ENCODE peak calls at places on chromosome 20, in eight cellular contexts. One of them, this sample, is unnamed.

GRCh38 chr20:59165794-59166709 is 2.4 kb downstream of the ZNF831 start:
- DNase-seq in uterus: no peak
- DNase-seq in adrenal gland: no peak
- DNase-seq in activated T-cell treated with anti-CD3 and anti-CD28 coated beads for 24 hours: no peak
- DNase-seq in non-pigmented ciliary epithelial cell: no peak
- DNase-seq in SK-MEL-5: no peak
- DNase-seq in OCI-LY7: peak
- DNase-seq in AML-193: no peak
- DNase-seq in this sample: no peak

GRCh38 chr20:15637971-15638754 is 935.1 kb downstream of the KIF16B start:
- DNase-seq in AML-193: no peak
- DNase-seq in activated T-cell treated with anti-CD3 and anti-CD28 coated beads for 24 hours: no peak
- DNase-seq in non-pigmented ciliary epithelial cell: no peak
- DNase-seq in uterus: no peak
- DNase-seq in adrenal gland: no peak
- DNase-seq in SK-MEL-5: no peak
- DNase-seq in OCI-LY7: no peak
- DNase-seq in this sample: no peak

GRCh38 chr20:48738399-48739304 is 89.1 kb downstream of the PREX1 start:
- DNase-seq in adrenal gland: no peak
- DNase-seq in OCI-LY7: peak
- DNase-seq in non-pigmented ciliary epithelial cell: no peak
- DNase-seq in uterus: no peak
- DNase-seq in SK-MEL-5: no peak
- DNase-seq in activated T-cell treated with anti-CD3 and anti-CD28 coated beads for 24 hours: peak
- DNase-seq in AML-193: no peak
- DNase-seq in this sample: peak

GRCh38 chr20:12998046-12998445 is 10.7 kb upstream of the SPTLC3 start:
- DNase-seq in non-pigmented ciliary epithelial cell: no peak
- DNase-seq in OCI-LY7: no peak
- DNase-seq in AML-193: no peak
- DNase-seq in SK-MEL-5: no peak
- DNase-seq in adrenal gland: no peak
- DNase-seq in activated T-cell treated with anti-CD3 and anti-CD28 coated beads for 24 hours: no peak
- DNase-seq in uterus: no peak
- DNase-seq in this sample: no peak

GRCh38 chr20:13852321-13852720 is 67.5 kb downstream of the NDUFAF5 start:
- DNase-seq in SK-MEL-5: peak
- DNase-seq in AML-193: no peak
- DNase-seq in activated T-cell treated with anti-CD3 and anti-CD28 coated beads for 24 hours: no peak
- DNase-seq in non-pigmented ciliary epithelial cell: no peak
- DNase-seq in uterus: no peak
- DNase-seq in adrenal gland: no peak
- DNase-seq in OCI-LY7: no peak
- DNase-seq in this sample: no peak

GRCh38 chr20:18588554-18589043 is 745 bp downstream of the DTD1 start:
- DNase-seq in AML-193: no peak
- DNase-seq in OCI-LY7: no peak
- DNase-seq in adrenal gland: no peak
- DNase-seq in activated T-cell treated with anti-CD3 and anti-CD28 coated beads for 24 hours: no peak
- DNase-seq in uterus: no peak
- DNase-seq in non-pigmented ciliary epithelial cell: no peak
- DNase-seq in SK-MEL-5: no peak
- DNase-seq in this sample: no peak

GRCh38 chr20:11432407-11432806 is 485.3 kb upstream of the BTBD3 start:
- DNase-seq in uterus: no peak
- DNase-seq in SK-MEL-5: no peak
- DNase-seq in non-pigmented ciliary epithelial cell: peak
- DNase-seq in OCI-LY7: no peak
- DNase-seq in adrenal gland: no peak
- DNase-seq in activated T-cell treated with anti-CD3 and anti-CD28 coated beads for 24 hours: no peak
- DNase-seq in AML-193: no peak
- DNase-seq in this sample: no peak

GRCh38 chr20:1357921-1358671 is 29.2 kb upstream of the SDCBP2 start:
- DNase-seq in activated T-cell treated with anti-CD3 and anti-CD28 coated beads for 24 hours: peak
- DNase-seq in SK-MEL-5: no peak
- DNase-seq in AML-193: no peak
- DNase-seq in non-pigmented ciliary epithelial cell: peak
- DNase-seq in adrenal gland: no peak
- DNase-seq in OCI-LY7: no peak
- DNase-seq in uterus: no peak
- DNase-seq in this sample: no peak

GRCh38 chr20:39849171-39849570 is 839.9 kb downstream of the MAFB start:
- DNase-seq in adrenal gland: no peak
- DNase-seq in SK-MEL-5: no peak
- DNase-seq in non-pigmented ciliary epithelial cell: no peak
- DNase-seq in AML-193: no peak
- DNase-seq in activated T-cell treated with anti-CD3 and anti-CD28 coated beads for 24 hours: no peak
- DNase-seq in OCI-LY7: no peak
- DNase-seq in uterus: no peak
- DNase-seq in this sample: no peak

GRCh38 chr20:33437141-33437911 is 6.2 kb downstream of the SNTA1 start:
- DNase-seq in uterus: peak
- DNase-seq in SK-MEL-5: peak
- DNase-seq in AML-193: no peak
- DNase-seq in non-pigmented ciliary epithelial cell: no peak
- DNase-seq in OCI-LY7: no peak
- DNase-seq in activated T-cell treated with anti-CD3 and anti-CD28 coated beads for 24 hours: no peak
- DNase-seq in adrenal gland: no peak
- DNase-seq in this sample: no peak

GRCh38 chr20:41032243-41032642 is 3.6 kb downstream of the TOP1 start:
- DNase-seq in activated T-cell treated with anti-CD3 and anti-CD28 coated beads for 24 hours: no peak
- DNase-seq in adrenal gland: no peak
- DNase-seq in AML-193: no peak
- DNase-seq in uterus: no peak
- DNase-seq in OCI-LY7: no peak
- DNase-seq in non-pigmented ciliary epithelial cell: no peak
- DNase-seq in SK-MEL-5: no peak
- DNase-seq in this sample: no peak

GRCh38 chr20:7496394-7497111 is 443.7 kb downstream of the HAO1 start:
- DNase-seq in AML-193: no peak
- DNase-seq in activated T-cell treated with anti-CD3 and anti-CD28 coated beads for 24 hours: no peak
- DNase-seq in uterus: no peak
- DNase-seq in non-pigmented ciliary epithelial cell: peak
- DNase-seq in SK-MEL-5: peak
- DNase-seq in OCI-LY7: no peak
- DNase-seq in adrenal gland: no peak
- DNase-seq in this sample: no peak

GRCh38 chr20:21522479-21523397 is 8.9 kb upstream of the NKX2-2 start:
- DNase-seq in uterus: no peak
- DNase-seq in SK-MEL-5: no peak
- DNase-seq in AML-193: no peak
- DNase-seq in non-pigmented ciliary epithelial cell: no peak
- DNase-seq in activated T-cell treated with anti-CD3 and anti-CD28 coated beads for 24 hours: no peak
- DNase-seq in OCI-LY7: no peak
- DNase-seq in adrenal gland: no peak
- DNase-seq in this sample: no peak

GRCh38 chr20:18272451-18272850 is 15.9 kb upstream of the ZNF133 start:
- DNase-seq in SK-MEL-5: peak
- DNase-seq in OCI-LY7: no peak
- DNase-seq in non-pigmented ciliary epithelial cell: no peak
- DNase-seq in activated T-cell treated with anti-CD3 and anti-CD28 coated beads for 24 hours: no peak
- DNase-seq in uterus: no peak
- DNase-seq in AML-193: peak
- DNase-seq in adrenal gland: peak
- DNase-seq in this sample: no peak

GRCh38 chr20:44603327-44603726 is 20.9 kb downstream of the PKIG start:
- DNase-seq in uterus: no peak
- DNase-seq in SK-MEL-5: no peak
- DNase-seq in AML-193: no peak
- DNase-seq in non-pigmented ciliary epithelial cell: no peak
- DNase-seq in OCI-LY7: no peak
- DNase-seq in activated T-cell treated with anti-CD3 and anti-CD28 coated beads for 24 hours: no peak
- DNase-seq in adrenal gland: no peak
- DNase-seq in this sample: no peak

GRCh38 chr20:6509375-6509774 is 258.1 kb upstream of the BMP2 start:
- DNase-seq in uterus: no peak
- DNase-seq in adrenal gland: no peak
- DNase-seq in OCI-LY7: no peak
- DNase-seq in AML-193: no peak
- DNase-seq in SK-MEL-5: no peak
- DNase-seq in activated T-cell treated with anti-CD3 and anti-CD28 coated beads for 24 hours: no peak
- DNase-seq in non-pigmented ciliary epithelial cell: no peak
- DNase-seq in this sample: no peak

GRCh38 chr20:48467622-48468021 is 360.2 kb downstream of the PREX1 start:
- DNase-seq in adrenal gland: no peak
- DNase-seq in non-pigmented ciliary epithelial cell: no peak
- DNase-seq in AML-193: no peak
- DNase-seq in uterus: no peak
- DNase-seq in SK-MEL-5: peak
- DNase-seq in activated T-cell treated with anti-CD3 and anti-CD28 coated beads for 24 hours: no peak
- DNase-seq in OCI-LY7: peak
- DNase-seq in this sample: peak

GRCh38 chr20:21156266-21156665 is 30.4 kb downstream of the KIZ start:
- DNase-seq in adrenal gland: no peak
- DNase-seq in non-pigmented ciliary epithelial cell: peak
- DNase-seq in activated T-cell treated with anti-CD3 and anti-CD28 coated beads for 24 hours: no peak
- DNase-seq in uterus: no peak
- DNase-seq in OCI-LY7: no peak
- DNase-seq in AML-193: no peak
- DNase-seq in SK-MEL-5: no peak
- DNase-seq in this sample: no peak

GRCh38 chr20:17969884-17970409 is 1.1 kb downstream of the MGME1 start:
- DNase-seq in AML-193: peak
- DNase-seq in adrenal gland: peak
- DNase-seq in OCI-LY7: peak
- DNase-seq in uterus: no peak
- DNase-seq in non-pigmented ciliary epithelial cell: peak
- DNase-seq in SK-MEL-5: peak
- DNase-seq in activated T-cell treated with anti-CD3 and anti-CD28 coated beads for 24 hours: no peak
- DNase-seq in this sample: peak

GRCh38 chr20:18632196-18632789 is 44.4 kb downstream of the DTD1 start:
- DNase-seq in AML-193: peak
- DNase-seq in uterus: peak
- DNase-seq in SK-MEL-5: peak
- DNase-seq in activated T-cell treated with anti-CD3 and anti-CD28 coated beads for 24 hours: peak
- DNase-seq in OCI-LY7: peak
- DNase-seq in adrenal gland: peak
- DNase-seq in non-pigmented ciliary epithelial cell: no peak
- DNase-seq in this sample: peak

GRCh38 chr20:59668926-59669325 is 64.6 kb downstream of the PHACTR3 start:
- DNase-seq in uterus: no peak
- DNase-seq in non-pigmented ciliary epithelial cell: no peak
- DNase-seq in activated T-cell treated with anti-CD3 and anti-CD28 coated beads for 24 hours: no peak
- DNase-seq in SK-MEL-5: no peak
- DNase-seq in adrenal gland: no peak
- DNase-seq in OCI-LY7: no peak
- DNase-seq in AML-193: no peak
- DNase-seq in this sample: no peak

GRCh38 chr20:4325548-4326187 is 310.3 kb upstream of the RNF24 start:
- DNase-seq in activated T-cell treated with anti-CD3 and anti-CD28 coated beads for 24 hours: no peak
- DNase-seq in OCI-LY7: no peak
- DNase-seq in SK-MEL-5: no peak
- DNase-seq in adrenal gland: no peak
- DNase-seq in uterus: peak
- DNase-seq in AML-193: no peak
- DNase-seq in non-pigmented ciliary epithelial cell: no peak
- DNase-seq in this sample: no peak

GRCh38 chr20:36017034-36017951 is 48.9 kb downstream of the CNBD2 start:
- DNase-seq in OCI-LY7: no peak
- DNase-seq in AML-193: no peak
- DNase-seq in adrenal gland: no peak
- DNase-seq in SK-MEL-5: peak
- DNase-seq in non-pigmented ciliary epithelial cell: peak
- DNase-seq in activated T-cell treated with anti-CD3 and anti-CD28 coated beads for 24 hours: no peak
- DNase-seq in uterus: peak
- DNase-seq in this sample: no peak

GRCh38 chr20:44464514-44464913 is 11.2 kb upstream of the TTPAL start:
- DNase-seq in activated T-cell treated with anti-CD3 and anti-CD28 coated beads for 24 hours: no peak
- DNase-seq in AML-193: no peak
- DNase-seq in adrenal gland: no peak
- DNase-seq in OCI-LY7: no peak
- DNase-seq in non-pigmented ciliary epithelial cell: no peak
- DNase-seq in SK-MEL-5: no peak
- DNase-seq in uterus: no peak
- DNase-seq in this sample: no peak

GRCh38 chr20:22999756-23000155 is 35.4 kb upstream of the SSTR4 start:
- DNase-seq in uterus: no peak
- DNase-seq in SK-MEL-5: no peak
- DNase-seq in activated T-cell treated with anti-CD3 and anti-CD28 coated beads for 24 hours: no peak
- DNase-seq in OCI-LY7: no peak
- DNase-seq in adrenal gland: no peak
- DNase-seq in non-pigmented ciliary epithelial cell: no peak
- DNase-seq in AML-193: no peak
- DNase-seq in this sample: no peak

GRCh38 chr20:24914388-24915241 is 34.5 kb upstream of the CST7 start:
- DNase-seq in non-pigmented ciliary epithelial cell: no peak
- DNase-seq in OCI-LY7: no peak
- DNase-seq in SK-MEL-5: no peak
- DNase-seq in activated T-cell treated with anti-CD3 and anti-CD28 coated beads for 24 hours: no peak
- DNase-seq in adrenal gland: no peak
- DNase-seq in uterus: no peak
- DNase-seq in AML-193: no peak
- DNase-seq in this sample: no peak

GRCh38 chr20:37914672-37915433 is 11.9 kb downstream of the VSTM2L start:
- DNase-seq in uterus: no peak
- DNase-seq in non-pigmented ciliary epithelial cell: no peak
- DNase-seq in SK-MEL-5: no peak
- DNase-seq in activated T-cell treated with anti-CD3 and anti-CD28 coated beads for 24 hours: no peak
- DNase-seq in adrenal gland: no peak
- DNase-seq in AML-193: no peak
- DNase-seq in OCI-LY7: peak
- DNase-seq in this sample: no peak

GRCh38 chr20:6692566-6693168 is 74.8 kb upstream of the BMP2 start:
- DNase-seq in AML-193: no peak
- DNase-seq in adrenal gland: no peak
- DNase-seq in activated T-cell treated with anti-CD3 and anti-CD28 coated beads for 24 hours: no peak
- DNase-seq in SK-MEL-5: no peak
- DNase-seq in uterus: no peak
- DNase-seq in non-pigmented ciliary epithelial cell: no peak
- DNase-seq in OCI-LY7: no peak
- DNase-seq in this sample: no peak

GRCh38 chr20:19880256-19881079 is 122.4 kb downstream of the RIN2 start:
- DNase-seq in adrenal gland: peak
- DNase-seq in OCI-LY7: no peak
- DNase-seq in uterus: no peak
- DNase-seq in non-pigmented ciliary epithelial cell: no peak
- DNase-seq in AML-193: no peak
- DNase-seq in activated T-cell treated with anti-CD3 and anti-CD28 coated beads for 24 hours: no peak
- DNase-seq in SK-MEL-5: no peak
- DNase-seq in this sample: no peak

GRCh38 chr20:11457476-11457875 is 460.2 kb upstream of the BTBD3 start:
- DNase-seq in uterus: no peak
- DNase-seq in OCI-LY7: no peak
- DNase-seq in activated T-cell treated with anti-CD3 and anti-CD28 coated beads for 24 hours: no peak
- DNase-seq in non-pigmented ciliary epithelial cell: no peak
- DNase-seq in AML-193: no peak
- DNase-seq in SK-MEL-5: no peak
- DNase-seq in adrenal gland: no peak
- DNase-seq in this sample: no peak

GRCh38 chr20:58237318-58238182 is 9.1 kb upstream of the ANKRD60 start:
- DNase-seq in OCI-LY7: no peak
- DNase-seq in activated T-cell treated with anti-CD3 and anti-CD28 coated beads for 24 hours: no peak
- DNase-seq in adrenal gland: no peak
- DNase-seq in SK-MEL-5: no peak
- DNase-seq in non-pigmented ciliary epithelial cell: no peak
- DNase-seq in AML-193: no peak
- DNase-seq in uterus: no peak
- DNase-seq in this sample: no peak

GRCh38 chr20:38143238-38143645 is 21.8 kb downstream of the TGM2 start:
- DNase-seq in non-pigmented ciliary epithelial cell: no peak
- DNase-seq in AML-193: no peak
- DNase-seq in SK-MEL-5: no peak
- DNase-seq in OCI-LY7: no peak
- DNase-seq in activated T-cell treated with anti-CD3 and anti-CD28 coated beads for 24 hours: no peak
- DNase-seq in adrenal gland: no peak
- DNase-seq in uterus: no peak
- DNase-seq in this sample: peak

GRCh38 chr20:4102381-4102780 is 87.0 kb upstream of the RNF24 start:
- DNase-seq in adrenal gland: no peak
- DNase-seq in SK-MEL-5: no peak
- DNase-seq in OCI-LY7: no peak
- DNase-seq in non-pigmented ciliary epithelial cell: no peak
- DNase-seq in AML-193: no peak
- DNase-seq in activated T-cell treated with anti-CD3 and anti-CD28 coated beads for 24 hours: no peak
- DNase-seq in uterus: no peak
- DNase-seq in this sample: no peak

GRCh38 chr20:1335961-1336698 is 7.2 kb upstream of the SDCBP2 start:
- DNase-seq in OCI-LY7: no peak
- DNase-seq in uterus: no peak
- DNase-seq in activated T-cell treated with anti-CD3 and anti-CD28 coated beads for 24 hours: no peak
- DNase-seq in AML-193: no peak
- DNase-seq in SK-MEL-5: no peak
- DNase-seq in non-pigmented ciliary epithelial cell: no peak
- DNase-seq in adrenal gland: no peak
- DNase-seq in this sample: no peak

This sample was measured in HL-60.